ENCODE peak calls at places on chromosomes 6 and 20, in ten cellular contexts. Y, X, C, K, N, L, D, P, B and J are unnamed samples.
A peak's percentile ranks its signal among the peaks of the same experiment; 100 is the strongest.

GRCh38 chr6:41073968-41074691 is 1.4 kb downstream of the NFYA start:
- DNase-seq in X (no peak), B (no peak), N (no peak), Y (no peak), K (peak; percentile 63), C (no peak), L (no peak), P (peak; percentile 44), D (no peak), J (peak; percentile 73)

GRCh38 chr20:4962257-4962855 is 39.0 kb downstream of the SLC23A2 start:
- DNase-seq in Y (no peak), D (no peak), X (no peak), B (no peak), N (peak; percentile 26), C (no peak), L (no peak), P (no peak), K (no peak), J (peak; percentile 7)

GRCh38 chr6:106568518-106568917 is 60.8 kb downstream of the RTN4IP1 start:
- DNase-seq in C (no peak), Y (no peak), N (no peak), L (no peak), B (no peak), P (no peak), X (no peak), D (no peak), K (no peak), J (no peak)

GRCh38 chr6:150967910-150968309 is 102.4 kb downstream of the MTHFD1L start:
- DNase-seq in B (no peak), N (no peak), Y (no peak), K (no peak), C (no peak), D (no peak), P (no peak), X (no peak), L (no peak), J (peak; percentile 41)

GRCh38 chr20:20699144-20699543 is 13.3 kb downstream of the RALGAPA2 start:
- DNase-seq in Y (no peak), B (no peak), C (no peak), P (no peak), D (no peak), N (no peak), X (no peak), K (peak; percentile 70), L (no peak), J (no peak)

GRCh38 chr20:63073738-63074065 is 66.9 kb upstream of the BHLHE23 start:
- DNase-seq in D (no peak), C (no peak), P (no peak), L (no peak), X (no peak), K (no peak), B (no peak), N (no peak), Y (no peak), J (no peak)

GRCh38 chr6:119331676-119332286 is 17.8 kb downstream of the MAN1A1 start:
- DNase-seq in P (no peak), L (no peak), X (no peak), Y (no peak), D (no peak), C (no peak), N (no peak), B (no peak), K (peak; percentile 96), J (no peak)

GRCh38 chr6:39029156-39030011 is 19.2 kb upstream of the GLP1R start:
- DNase-seq in X (peak; percentile 32), C (no peak), L (no peak), Y (peak; percentile 18), D (no peak), K (peak; percentile 25), B (no peak), N (peak; percentile 16), P (no peak), J (peak; percentile 22)

GRCh38 chr6:19538086-19538485 is 299.1 kb upstream of the ID4 start:
- DNase-seq in P (no peak), N (no peak), K (peak; percentile 100), D (no peak), L (no peak), B (no peak), Y (peak; percentile 90), X (no peak), C (no peak), J (peak; percentile 87)